ENCODE peak calls at places on chromosomes 12 and 14, in four cellular contexts. One of them, this sample, is unnamed.

GRCh38 chr12:46771268-46771837 is 54.4 kb downstream of the SLC38A4 start:
- DNase-seq in Kasumi-1: no peak
- DNase-seq in heart left ventricle: no peak
- DNase-seq in hepatic stellate cell: peak
- DNase-seq in this sample: no peak

GRCh38 chr14:23286020-23286903 is at the start of gene HOMEZ:
- DNase-seq in Kasumi-1: peak
- DNase-seq in hepatic stellate cell: peak
- DNase-seq in heart left ventricle: peak
- DNase-seq in this sample: peak

GRCh38 chr14:58082011-58082410 is 70.0 kb downstream of the ARMH4 start:
- DNase-seq in Kasumi-1: no peak
- DNase-seq in hepatic stellate cell: no peak
- DNase-seq in heart left ventricle: no peak
- DNase-seq in this sample: no peak

GRCh38 chr14:99188721-99189120 is 83.3 kb downstream of the BCL11B start:
- DNase-seq in Kasumi-1: no peak
- DNase-seq in hepatic stellate cell: no peak
- DNase-seq in heart left ventricle: no peak
- DNase-seq in this sample: no peak

GRCh38 chr14:76261371-76261811 is 109.7 kb downstream of the GPATCH2L start:
- DNase-seq in heart left ventricle: no peak
- DNase-seq in Kasumi-1: no peak
- DNase-seq in hepatic stellate cell: no peak
- DNase-seq in this sample: no peak

GRCh38 chr12:131827961-131828534 is at the start of gene MMP17:
- DNase-seq in Kasumi-1: peak
- DNase-seq in hepatic stellate cell: peak
- DNase-seq in heart left ventricle: peak
- DNase-seq in this sample: no peak

GRCh38 chr12:34602213-34602940 is 580.1 kb downstream of the ALG10 start:
- DNase-seq in heart left ventricle: no peak
- DNase-seq in hepatic stellate cell: no peak
- DNase-seq in Kasumi-1: no peak
- DNase-seq in this sample: peak

GRCh38 chr12:66863276-66863675 is 184.4 kb upstream of the GRIP1 start:
- DNase-seq in heart left ventricle: no peak
- DNase-seq in hepatic stellate cell: no peak
- DNase-seq in Kasumi-1: no peak
- DNase-seq in this sample: no peak

GRCh38 chr14:98704441-98704840 is 567.6 kb downstream of the BCL11B start:
- DNase-seq in Kasumi-1: no peak
- DNase-seq in heart left ventricle: no peak
- DNase-seq in hepatic stellate cell: no peak
- DNase-seq in this sample: no peak

GRCh38 chr14:51850651-51851050 is 9.8 kb upstream of the GNG2 start:
- DNase-seq in heart left ventricle: no peak
- DNase-seq in hepatic stellate cell: no peak
- DNase-seq in Kasumi-1: no peak
- DNase-seq in this sample: no peak

GRCh38 chr14:21796912-21797311 is 123.3 kb upstream of the OR4E1 start:
- DNase-seq in heart left ventricle: no peak
- DNase-seq in Kasumi-1: peak
- DNase-seq in hepatic stellate cell: no peak
- DNase-seq in this sample: no peak

GRCh38 chr12:66352197-66352596 is 49.9 kb downstream of the HELB start:
- DNase-seq in hepatic stellate cell: no peak
- DNase-seq in Kasumi-1: peak
- DNase-seq in heart left ventricle: peak
- DNase-seq in this sample: no peak

GRCh38 chr12:6089041-6089823 is 35.2 kb downstream of the VWF start:
- DNase-seq in heart left ventricle: no peak
- DNase-seq in Kasumi-1: no peak
- DNase-seq in hepatic stellate cell: no peak
- DNase-seq in this sample: no peak